ENCODE peak calls at places on chromosomes 11 and 22, in seven cellular contexts. One of them, this sample, is unnamed. For H3K4me1, the result is how much of the 10 kb centered on the place peaks cover.

GRCh38 chr22:26139320-26139719 is 29.9 kb upstream of the SEZ6L start:
- DNase-seq in left lung: no peak
- DNase-seq in fibroblast of lung: no peak
- DNase-seq in H9: no peak
- DNase-seq in HCT116: no peak
- DNase-seq in MM.1S: no peak
- DNase-seq in H1: no peak
- DNase-seq in this sample: peak

GRCh38 chr11:63670738-63671321 is 346 bp downstream of the ATL3 start:
- DNase-seq in fibroblast of lung: no peak
- DNase-seq in HCT116: no peak
- DNase-seq in left lung: peak
- DNase-seq in MM.1S: peak
- DNase-seq in H9: peak
- DNase-seq in H1: peak
- DNase-seq in this sample: peak

GRCh38 chr11:32658639-32659406 is 75.2 kb downstream of the EIF3M start:
- DNase-seq in H1: no peak
- DNase-seq in H9: no peak
- DNase-seq in fibroblast of lung: peak
- DNase-seq in left lung: no peak
- DNase-seq in HCT116: no peak
- DNase-seq in MM.1S: no peak
- DNase-seq in this sample: no peak

GRCh38 chr11:2036863-2037486 is 39.3 kb upstream of the H19 start:
- DNase-seq in left lung: no peak
- DNase-seq in fibroblast of lung: no peak
- DNase-seq in H9: no peak
- DNase-seq in HCT116: no peak
- DNase-seq in MM.1S: no peak
- DNase-seq in H1: no peak
- DNase-seq in this sample: no peak

GRCh38 chr11:122803716-122804115 is 34.6 kb upstream of the CRTAM start:
- DNase-seq in H1: no peak
- DNase-seq in HCT116: no peak
- DNase-seq in fibroblast of lung: no peak
- DNase-seq in H9: no peak
- DNase-seq in MM.1S: no peak
- DNase-seq in left lung: no peak
- DNase-seq in this sample: no peak

GRCh38 chr11:97865424-97866012 is 1155.2 kb upstream of the CNTN5 start:
- DNase-seq in H9: no peak
- DNase-seq in MM.1S: peak
- DNase-seq in HCT116: no peak
- DNase-seq in fibroblast of lung: no peak
- DNase-seq in left lung: no peak
- DNase-seq in H1: no peak
- DNase-seq in this sample: no peak

GRCh38 chr22:30876925-30877553 is 91.5 kb downstream of the MORC2 start:
- DNase-seq in fibroblast of lung: peak
- DNase-seq in H1: no peak
- DNase-seq in H9: no peak
- DNase-seq in left lung: no peak
- DNase-seq in MM.1S: no peak
- DNase-seq in HCT116: no peak
- DNase-seq in this sample: peak

GRCh38 chr22:49930596-49931412 is 12.4 kb downstream of the CRELD2 start:
- DNase-seq in left lung: no peak
- DNase-seq in H9: peak
- DNase-seq in H1: no peak
- DNase-seq in MM.1S: peak
- DNase-seq in fibroblast of lung: peak
- DNase-seq in HCT116: peak
- DNase-seq in this sample: peak

GRCh38 chr22:34812631-34813030 is 253.3 kb upstream of the ISX start:
- DNase-seq in left lung: no peak
- DNase-seq in H1: no peak
- DNase-seq in MM.1S: no peak
- DNase-seq in fibroblast of lung: no peak
- DNase-seq in HCT116: no peak
- DNase-seq in H9: no peak
- DNase-seq in this sample: no peak

GRCh38 chr11:112343368-112344039 is 82.8 kb upstream of the PLET1 start:
- DNase-seq in H1: no peak
- DNase-seq in fibroblast of lung: peak
- DNase-seq in MM.1S: no peak
- DNase-seq in left lung: no peak
- DNase-seq in HCT116: no peak
- DNase-seq in H9: no peak
- DNase-seq in this sample: no peak

GRCh38 chr11:77151804-77152513 is 23.9 kb downstream of the MYO7A start:
- DNase-seq in HCT116: no peak
- DNase-seq in left lung: peak
- DNase-seq in H1: no peak
- DNase-seq in MM.1S: no peak
- DNase-seq in fibroblast of lung: no peak
- DNase-seq in H9: no peak
- DNase-seq in this sample: no peak

GRCh38 chr22:23513705-23514104 is 66.4 kb downstream of the IGLL1 start:
- DNase-seq in left lung: no peak
- DNase-seq in MM.1S: no peak
- DNase-seq in H9: no peak
- DNase-seq in H1: no peak
- DNase-seq in fibroblast of lung: no peak
- DNase-seq in HCT116: no peak
- DNase-seq in this sample: no peak

GRCh38 chr11:73652856-73653559 is 6.6 kb downstream of the PLEKHB1 start:
- DNase-seq in HCT116: no peak
- DNase-seq in MM.1S: no peak
- DNase-seq in H9: no peak
- DNase-seq in fibroblast of lung: no peak
- DNase-seq in H1: no peak
- DNase-seq in left lung: no peak
- DNase-seq in this sample: no peak

GRCh38 chr22:35987487-35987886 is 41.1 kb downstream of the RBFOX2 start:
- DNase-seq in fibroblast of lung: peak
- DNase-seq in HCT116: no peak
- DNase-seq in left lung: no peak
- DNase-seq in H9: no peak
- DNase-seq in MM.1S: no peak
- DNase-seq in H1: no peak
- DNase-seq in this sample: no peak

GRCh38 chr11:61727401-61727811 is 25.0 kb upstream of the MYRF start:
- DNase-seq in H9: no peak
- DNase-seq in HCT116: no peak
- DNase-seq in H1: no peak
- DNase-seq in fibroblast of lung: no peak
- DNase-seq in left lung: no peak
- DNase-seq in MM.1S: no peak
- DNase-seq in this sample: no peak

GRCh38 chr11:45754746-45755145 is 50.2 kb upstream of the SLC35C1 start:
- DNase-seq in left lung: no peak
- DNase-seq in H9: no peak
- DNase-seq in HCT116: no peak
- DNase-seq in H1: no peak
- DNase-seq in fibroblast of lung: no peak
- DNase-seq in MM.1S: no peak
- DNase-seq in this sample: no peak

GRCh38 chr11:45756384-45757010 is 48.5 kb upstream of the SLC35C1 start:
- DNase-seq in H9: no peak
- DNase-seq in HCT116: no peak
- DNase-seq in left lung: no peak
- DNase-seq in H1: no peak
- DNase-seq in MM.1S: no peak
- DNase-seq in fibroblast of lung: no peak
- DNase-seq in this sample: no peak

GRCh38 chr11:45754261-45754709 is 50.7 kb upstream of the SLC35C1 start:
- DNase-seq in fibroblast of lung: no peak
- DNase-seq in H9: no peak
- DNase-seq in MM.1S: no peak
- DNase-seq in left lung: no peak
- DNase-seq in HCT116: no peak
- DNase-seq in H1: no peak
- DNase-seq in this sample: no peak

GRCh38 chr11:45757672-45758071 is 47.3 kb upstream of the SLC35C1 start:
- DNase-seq in H1: no peak
- DNase-seq in HCT116: no peak
- DNase-seq in H9: no peak
- DNase-seq in MM.1S: no peak
- DNase-seq in fibroblast of lung: no peak
- DNase-seq in left lung: no peak
- DNase-seq in this sample: no peak

GRCh38 chr11:45755281-45755859 is 49.6 kb upstream of the SLC35C1 start:
- DNase-seq in fibroblast of lung: no peak
- DNase-seq in H1: no peak
- DNase-seq in HCT116: no peak
- DNase-seq in left lung: no peak
- DNase-seq in H9: no peak
- DNase-seq in MM.1S: no peak
- DNase-seq in this sample: no peak
- H3K27ac ChIP-seq in fibroblast of lung: no peak
- H3K27ac ChIP-seq in H1: no peak
- H3K27ac ChIP-seq in HCT116: no peak
- H3K27ac ChIP-seq in left lung: no peak
- H3K27ac ChIP-seq in H9: no peak
- H3K27ac ChIP-seq in MM.1S: no peak
- H3K27ac ChIP-seq in this sample: no peak

DNA sequence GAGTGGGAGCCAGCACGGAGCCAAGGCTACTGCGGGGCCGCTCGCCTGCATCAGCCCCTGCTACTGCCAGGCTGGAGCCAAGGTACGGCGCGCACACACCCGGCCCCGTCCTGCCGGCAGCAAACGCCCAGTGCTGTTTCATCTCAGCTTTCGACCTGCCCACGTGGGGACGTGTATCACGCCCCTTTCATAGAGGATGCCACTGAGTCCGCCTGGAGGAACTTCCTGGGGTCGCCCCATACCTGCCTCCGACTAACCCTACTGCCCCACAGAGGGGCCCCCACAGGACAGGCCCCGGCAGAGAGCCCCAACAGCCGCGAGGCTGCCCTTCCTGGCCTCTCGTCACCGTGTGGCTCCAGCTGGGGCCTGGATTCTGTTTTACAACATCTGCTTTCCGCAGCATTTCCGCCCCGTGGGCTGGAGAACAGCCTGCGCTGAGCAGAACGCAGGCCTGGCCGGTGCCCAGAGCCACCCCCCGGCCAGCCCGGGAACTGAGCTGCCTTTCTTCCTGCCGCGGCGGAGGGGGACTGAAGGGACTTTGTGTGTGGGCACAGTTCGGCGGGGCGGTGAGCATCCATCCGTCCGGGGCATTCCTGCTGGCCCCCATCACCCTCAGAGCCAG is 22.9 kb upstream of the ARHGAP8 start:
- DNase-seq in H9: no peak
- DNase-seq in left lung: peak
- DNase-seq in MM.1S: no peak
- DNase-seq in HCT116: no peak
- DNase-seq in H1: peak
- DNase-seq in fibroblast of lung: peak
- DNase-seq in this sample: peak
- TF ChIP-seq CTCF in H9: no peak
- TF ChIP-seq CTCF in left lung: no peak
- TF ChIP-seq CTCF in MM.1S: no peak
- TF ChIP-seq CTCF in HCT116: no peak
- TF ChIP-seq CTCF in H1: no peak
- TF ChIP-seq CTCF in fibroblast of lung: peak
- TF ChIP-seq CTCF in this sample: no peak

DNA sequence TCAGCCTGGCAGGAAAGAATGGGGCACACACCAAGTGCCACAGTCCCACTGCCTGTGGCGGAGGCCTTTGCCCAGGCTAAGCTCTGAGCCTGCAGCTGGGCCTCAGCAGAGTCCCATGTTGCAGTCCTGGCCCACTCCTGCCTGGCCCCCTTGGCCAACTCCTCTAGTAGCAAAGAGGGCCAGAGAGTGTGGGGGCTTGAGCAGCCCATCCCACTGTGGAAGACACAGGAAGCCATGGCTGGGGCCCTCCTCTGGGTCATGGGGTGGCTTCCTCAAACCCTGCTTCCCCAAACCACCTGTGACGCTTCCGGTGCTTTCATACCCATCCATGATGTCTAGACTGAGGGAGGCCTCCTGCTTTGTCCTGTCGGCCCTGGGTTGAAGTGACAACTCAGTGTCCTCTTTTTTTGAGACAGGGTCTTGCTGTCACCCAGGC is 5.8 kb downstream of the RPS19BP1 start:
- DNase-seq in fibroblast of lung: no peak
- DNase-seq in H9: no peak
- DNase-seq in HCT116: no peak
- DNase-seq in MM.1S: no peak
- DNase-seq in left lung: peak
- DNase-seq in H1: no peak
- DNase-seq in this sample: no peak
- H3K4me1 ChIP-seq in fibroblast of lung: under half
- H3K4me1 ChIP-seq in H9: under half
- H3K4me1 ChIP-seq in HCT116: under half
- H3K4me1 ChIP-seq in MM.1S: under half
- H3K4me1 ChIP-seq in left lung: under half
- H3K4me1 ChIP-seq in H1: under half
- H3K4me1 ChIP-seq in this sample: half or more

GRCh38 chr11:102223859-102224258 is 93.4 kb upstream of the BIRC3 start:
- DNase-seq in MM.1S: no peak
- DNase-seq in H9: no peak
- DNase-seq in HCT116: no peak
- DNase-seq in H1: no peak
- DNase-seq in fibroblast of lung: peak
- DNase-seq in left lung: no peak
- DNase-seq in this sample: no peak

GRCh38 chr11:102225689-102226562 is 91.4 kb upstream of the BIRC3 start:
- DNase-seq in MM.1S: no peak
- DNase-seq in H1: no peak
- DNase-seq in HCT116: no peak
- DNase-seq in fibroblast of lung: peak
- DNase-seq in H9: no peak
- DNase-seq in left lung: no peak
- DNase-seq in this sample: no peak

GRCh38 chr11:102230186-102230585 is 87.1 kb upstream of the BIRC3 start:
- DNase-seq in fibroblast of lung: no peak
- DNase-seq in MM.1S: no peak
- DNase-seq in HCT116: no peak
- DNase-seq in H9: no peak
- DNase-seq in left lung: no peak
- DNase-seq in H1: no peak
- DNase-seq in this sample: no peak

GRCh38 chr11:102229510-102230119 is 87.7 kb upstream of the BIRC3 start:
- DNase-seq in fibroblast of lung: no peak
- DNase-seq in left lung: no peak
- DNase-seq in MM.1S: no peak
- DNase-seq in H9: no peak
- DNase-seq in HCT116: no peak
- DNase-seq in H1: no peak
- DNase-seq in this sample: no peak

DNA sequence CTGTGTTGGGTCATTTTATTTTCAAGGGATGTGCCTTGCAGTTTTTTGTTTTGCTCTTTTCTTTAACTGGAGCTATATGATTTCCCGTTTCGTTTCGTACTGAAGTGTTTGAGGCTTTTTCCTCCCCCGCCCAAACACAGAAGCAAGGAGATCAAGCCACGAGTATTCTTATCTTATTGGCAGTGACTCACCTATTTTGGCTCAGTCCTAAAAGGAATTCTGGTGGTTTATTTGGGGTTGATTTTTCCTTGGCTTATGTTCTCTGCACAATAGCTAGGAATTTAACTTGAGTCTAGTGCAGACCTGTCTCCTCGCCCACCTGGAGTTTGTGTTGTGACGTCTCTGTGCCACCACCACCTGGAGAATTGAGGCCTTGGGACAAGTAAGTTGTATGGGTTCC is 90.6 kb upstream of the BIRC3 start:
- DNase-seq in MM.1S: no peak
- DNase-seq in H1: no peak
- DNase-seq in fibroblast of lung: peak
- DNase-seq in HCT116: no peak
- DNase-seq in left lung: no peak
- DNase-seq in H9: no peak
- DNase-seq in this sample: no peak
- H3K27ac ChIP-seq in MM.1S: no peak
- H3K27ac ChIP-seq in H1: no peak
- H3K27ac ChIP-seq in fibroblast of lung: peak
- H3K27ac ChIP-seq in HCT116: peak
- H3K27ac ChIP-seq in left lung: peak
- H3K27ac ChIP-seq in H9: no peak
- H3K27ac ChIP-seq in this sample: no peak

This sample was measured in thyroid gland.